ENCODE peak calls at places on chromosomes 13 and 19, in four cellular contexts. C is H1, B is HCT116, D is HepG2. H is an unnamed sample. For H3K4me1, the result is how much of the 10 kb centered on the place peaks cover.

GRCh38 chr13:110027470-110028240 is 241.3 kb upstream of the IRS2 start:
- DNase-seq in C (no peak), B (no peak), D (no peak), H (peak)

GRCh38 chr13:37040789-37041188 is 18.7 kb downstream of the SUPT20H start:
- DNase-seq in C (no peak), B (no peak), D (no peak), H (no peak)

GRCh38 chr13:27839809-27840467 is 47.7 kb downstream of the GSX1 start:
- DNase-seq in C (no peak), B (peak), D (no peak), H (no peak)

GRCh38 chr19:50759886-50760285 is 10.4 kb upstream of the GPR32 start:
- DNase-seq in C (no peak), B (peak), D (peak), H (no peak)

GRCh38 chr13:81540777-81541176 is 1199.9 kb upstream of the SPRY2 start:
- DNase-seq in C (no peak), B (no peak), D (peak), H (no peak)

GRCh38 chr19:54551293-54551692 is 22.3 kb upstream of the LILRA2 start:
- DNase-seq in C (no peak), B (no peak), D (no peak), H (no peak)

GRCh38 chr19:44705502-44706010 is 6.6 kb downstream of the CEACAM16 start:
- DNase-seq in C (no peak), B (no peak), D (no peak), H (no peak)

GRCh38 chr13:23824355-23824754 is 64.8 kb downstream of the MIPEP start:
- DNase-seq in C (no peak), B (no peak), D (no peak), H (no peak)

GRCh38 chr19:51441410-51442390 is 16.6 kb downstream of the SIGLEC8 start:
- DNase-seq in C (no peak), B (no peak), D (no peak), H (no peak)

GRCh38 chr13:31699650-31700049 is 39.7 kb upstream of the RXFP2 start:
- DNase-seq in C (no peak), B (no peak), D (no peak), H (peak)

GRCh38 chr13:25753976-25754375 is 297.8 kb downstream of the SHISA2 start:
- DNase-seq in C (no peak), B (no peak), D (no peak), H (no peak)

GRCh38 chr19:1618157-1619093 is 13.2 kb upstream of the UQCR11 start:
- DNase-seq in C (peak), B (peak), D (peak), H (peak)

GRCh38 chr19:2812414-2813234 is 7.0 kb upstream of the ZNF554 start:
- DNase-seq in C (no peak), B (no peak), D (no peak), H (no peak)

GRCh38 chr19:1837625-1838105 is 10.6 kb downstream of the REXO1 start:
- DNase-seq in C (peak), B (no peak), D (peak), H (no peak)

GRCh38 chr13:105785436-105785835 is 750.0 kb downstream of the EFNB2 start:
- DNase-seq in C (no peak), B (no peak), D (no peak), H (no peak)

GRCh38 chr19:1567116-1567847 is 843 bp downstream of the MEX3D start:
- DNase-seq in C (no peak), B (no peak), D (no peak), H (no peak)

GRCh38 chr19:54481326-54481930 is 8.3 kb upstream of the CDC42EP5 start:
- DNase-seq in C (peak), B (peak), D (peak), H (peak)

GRCh38 chr13:30739646-30740642 is 4.6 kb downstream of the ALOX5AP start:
- DNase-seq in C (no peak), B (peak), D (no peak), H (no peak)

GRCh38 chr13:30037306-30037705 is 186.9 kb upstream of the UBL3 start:
- DNase-seq in C (peak), B (no peak), D (no peak), H (no peak)

GRCh38 chr19:48737360-48737998 is 2.9 kb downstream of the RASIP1 start:
- DNase-seq in C (no peak), B (no peak), D (no peak), H (no peak)

GRCh38 chr13:107121793-107122192 is 553.9 kb upstream of the ARGLU1 start:
- DNase-seq in C (no peak), B (no peak), D (no peak), H (no peak)

GRCh38 chr13:73274147-73274546 is 215.3 kb downstream of the KLF5 start:
- DNase-seq in C (no peak), B (no peak), D (no peak), H (no peak)

GRCh38 chr13:110396913-110397379 is 89.9 kb downstream of the COL4A2 start:
- DNase-seq in C (no peak), B (no peak), D (no peak), H (no peak)

GRCh38 chr13:109121826-109122225 is 492.4 kb downstream of the MYO16 start:
- DNase-seq in C (no peak), B (no peak), D (no peak), H (no peak)

GRCh38 chr13:32887617-32888016 is 128.6 kb upstream of the KL start:
- DNase-seq in C (no peak), B (no peak), D (no peak), H (no peak)

GRCh38 chr19:53903055-53903680 is 5.9 kb upstream of the CACNG7 start:
- DNase-seq in C (peak), B (no peak), D (peak), H (no peak)

GRCh38 chr19:38003427-38004099 is 96.6 kb downstream of the SIPA1L3 start:
- DNase-seq in C (peak), B (no peak), D (no peak), H (no peak)

GRCh38 chr19:9342610-9343304 is 18.8 kb downstream of the ZNF559 start:
- DNase-seq in C (no peak), B (no peak), D (no peak), H (no peak)

GRCh38 chr19:55473613-55474012 is 2.8 kb upstream of the ZNF628 start:
- DNase-seq in C (no peak), B (no peak), D (no peak), H (no peak)

GRCh38 chr13:85283408-85283807 is 515.8 kb downstream of the SLITRK6 start:
- DNase-seq in C (no peak), B (no peak), D (no peak), H (no peak)
- H3K4me1 ChIP-seq in C (under half), B (under half), D (under half), H (under half)

GRCh38 chr19:45809643-45810159 is 5.4 kb downstream of the RSPH6A start:
- DNase-seq in C (no peak), B (no peak), D (no peak), H (no peak)
- TF ChIP-seq YY1 in C (no peak), B (no peak), D (no peak), H (no peak)

GRCh38 chr13:98853791-98854191 is 101.3 kb upstream of the SLC15A1 start:
- DNase-seq in C (no peak), B (no peak), D (no peak), H (no peak)
- H3K9ac ChIP-seq in C (no peak), B (no peak), D (no peak), H (no peak)

DNA sequence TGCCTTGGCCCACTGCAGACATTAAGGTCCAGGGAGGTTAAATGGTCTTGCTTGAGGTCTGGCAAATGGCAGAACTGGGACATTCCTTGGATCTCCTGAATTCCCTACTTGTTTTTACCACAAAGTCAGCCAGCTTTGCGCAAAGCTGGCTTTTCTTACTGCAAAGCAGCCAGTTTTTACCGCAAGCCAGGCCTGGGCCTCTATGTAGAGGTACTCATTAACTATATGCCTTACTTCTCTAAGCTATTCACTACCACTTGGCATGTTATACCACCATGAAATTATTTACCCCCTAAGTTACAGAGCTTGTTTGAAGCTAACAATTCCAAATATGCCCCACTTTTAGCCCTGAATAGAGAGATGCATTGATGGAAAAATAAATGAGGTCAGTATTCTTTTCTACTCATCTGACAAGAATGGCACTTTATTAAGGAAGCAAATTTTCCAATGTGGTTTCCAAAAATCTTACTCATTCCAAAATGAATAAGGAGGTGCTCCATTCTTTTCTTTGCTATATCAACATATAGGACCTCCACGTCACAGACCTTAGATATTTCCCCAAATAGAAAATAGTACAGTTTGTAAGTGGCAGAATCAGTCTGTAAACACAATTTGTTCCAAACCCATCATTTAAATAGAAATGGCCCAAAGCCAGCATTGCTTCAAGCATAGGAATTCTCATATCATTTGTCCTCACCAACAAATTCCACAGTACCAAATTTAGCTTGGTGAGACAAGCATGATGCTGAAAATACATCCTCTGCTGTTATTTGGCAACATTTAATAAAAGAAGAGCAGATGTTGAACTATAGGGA is 143.9 kb upstream of the TSC22D1 start:
- DNase-seq in C (no peak), B (no peak), D (no peak), H (no peak)
- H3K4me1 ChIP-seq in C (under half), B (under half), D (under half), H (under half)

GRCh38 chr19:40674291-40674690 is 16.2 kb downstream of the NUMBL start:
- DNase-seq in C (no peak), B (no peak), D (no peak), H (no peak)

GRCh38 chr19:40672573-40673299 is 17.7 kb downstream of the NUMBL start:
- DNase-seq in C (no peak), B (no peak), D (no peak), H (no peak)

GRCh38 chr19:40672038-40672437 is 18.4 kb downstream of the NUMBL start:
- DNase-seq in C (no peak), B (no peak), D (no peak), H (no peak)

GRCh38 chr19:40671404-40671803 is 19.0 kb downstream of the NUMBL start:
- DNase-seq in C (no peak), B (no peak), D (no peak), H (no peak)

DNA sequence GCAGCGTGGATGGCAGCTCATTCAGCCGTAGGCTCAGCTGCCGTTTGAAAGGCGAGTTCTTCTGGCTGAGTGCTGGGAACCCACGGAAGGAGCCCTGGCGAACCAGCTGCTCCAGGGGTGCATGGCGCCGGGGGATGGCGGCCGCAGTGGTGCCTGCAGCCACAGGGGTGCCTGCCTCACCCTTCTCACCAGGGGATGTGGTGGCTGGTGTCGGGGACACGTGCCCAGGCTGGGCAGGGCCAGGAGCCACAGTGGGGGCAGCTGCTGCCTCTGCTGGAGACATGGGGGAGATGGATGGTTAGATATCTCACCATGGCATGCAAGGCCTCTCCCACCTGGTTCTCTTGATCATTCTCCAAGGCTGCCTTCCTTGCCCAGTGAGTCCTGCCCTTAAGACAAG is 17.1 kb downstream of the NUMBL start:
- DNase-seq in C (no peak), B (no peak), D (no peak), H (no peak)
- TF ChIP-seq YY1 in C (no peak), B (no peak), D (no peak), H (no peak)

GRCh38 chr19:16366433-16367268 is 42.0 kb downstream of the KLF2 start:
- DNase-seq in C (no peak), B (no peak), D (no peak), H (no peak)
- H3K9ac ChIP-seq in C (no peak), B (no peak), D (no peak), H (no peak)

GRCh38 chr19:35216026-35216832 is 12.3 kb downstream of the FAM187B start:
- DNase-seq in C (no peak), B (no peak), D (no peak), H (no peak)
- H3K4me1 ChIP-seq in C (under half), B (under half), D (under half), H (under half)

GRCh38 chr19:11421607-11422098 is 2.5 kb upstream of the RGL3 start:
- DNase-seq in C (peak), B (no peak), D (no peak), H (no peak)

GRCh38 chr19:11422163-11423068 is 3.3 kb upstream of the RGL3 start:
- DNase-seq in C (peak), B (no peak), D (no peak), H (peak)

GRCh38 chr19:11420894-11421606 is 1.9 kb upstream of the RGL3 start:
- DNase-seq in C (peak), B (no peak), D (no peak), H (no peak)

GRCh38 chr19:11418518-11419506 is at the start of gene RGL3:
- DNase-seq in C (peak), B (no peak), D (no peak), H (no peak)

GRCh38 chr19:11420429-11420893 is 1.3 kb upstream of the RGL3 start:
- DNase-seq in C (peak), B (no peak), D (no peak), H (no peak)
- TF ChIP-seq YY1 in C (no peak), B (no peak), D (no peak), H (no peak)

DNA sequence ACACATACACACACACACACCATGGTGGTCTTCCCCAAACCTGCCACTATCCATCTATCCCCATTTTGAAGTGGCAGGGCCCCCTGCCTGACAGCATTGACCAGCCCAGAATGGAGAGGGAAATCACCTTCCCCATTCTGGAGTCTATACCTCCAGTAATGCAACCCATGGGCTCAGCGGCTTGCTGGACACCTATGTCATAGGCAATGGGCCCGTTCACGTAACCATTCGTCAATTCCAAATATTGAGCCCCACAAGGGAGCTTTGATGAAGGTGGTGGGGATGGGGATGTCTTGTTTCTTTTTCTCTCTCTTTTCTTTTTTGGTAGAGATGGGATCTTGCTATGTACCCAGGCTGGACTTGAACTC is 63.1 kb downstream of the AP1M1 start:
- DNase-seq in C (no peak), B (no peak), D (no peak), H (no peak)
- H3K9ac ChIP-seq in C (no peak), B (no peak), D (no peak), H (no peak)

GRCh38 chr13:39955560-39955959 is 300.1 kb downstream of the COG6 start:
- DNase-seq in C (no peak), B (no peak), D (no peak), H (no peak)
- H3K4me1 ChIP-seq in C (under half), B (under half), D (under half), H (under half)